ENCODE peak calls at places on chromosomes 11 and 22, in five cellular contexts. C is HepG2, G is thoracic aorta, T is right lobe of liver, N is Karpas-422. P is an unnamed sample.
A peak's percentile ranks its signal among the peaks of the same experiment; 100 is the strongest.

GRCh38 chr22:29798801-29799200 is 31.6 kb downstream of the UQCR10 start:
- DNase-seq in C (no peak), N (no peak), T (peak; percentile 90), G (no peak), P (no peak)

GRCh38 chr22:49081261-49081666 is 746.4 kb downstream of the BRD1 start:
- DNase-seq in T (no peak), G (no peak), C (no peak), N (no peak), P (no peak)

GRCh38 chr11:11841605-11842425 is at the start of gene USP47:
- DNase-seq in N (peak; percentile 94), G (peak; percentile 73), T (peak; percentile 92), C (peak; percentile 74), P (peak; percentile 86)

GRCh38 chr11:124859171-124859570 is 6.1 kb upstream of the ROBO3 start:
- DNase-seq in T (no peak), N (no peak), C (no peak), G (no peak), P (no peak)

GRCh38 chr11:35635933-35636332 is 17.7 kb downstream of the FJX1 start:
- DNase-seq in T (no peak), N (no peak), C (no peak), G (no peak), P (no peak)

GRCh38 chr22:32083814-32084213 is 40.8 kb downstream of the SLC5A1 start:
- DNase-seq in N (no peak), G (no peak), C (no peak), T (no peak), P (peak; percentile 58)

GRCh38 chr11:72673284-72673942 is 809 bp downstream of the PDE2A start:
- DNase-seq in G (no peak), N (no peak), T (no peak), C (no peak), P (no peak)

GRCh38 chr11:79396674-79397073 is 44.2 kb downstream of the TENM4 start:
- DNase-seq in T (no peak), N (no peak), G (no peak), C (no peak), P (no peak)

GRCh38 chr22:17921871-17922821 is 102.2 kb downstream of the MICAL3 start:
- DNase-seq in N (peak; percentile 55), T (peak; percentile 79), G (no peak), C (peak; percentile 45), P (peak; percentile 46)

GRCh38 chr11:20131744-20132666 is 28.3 kb downstream of the DBX1 start:
- DNase-seq in G (no peak), T (peak; percentile 57), C (peak; percentile 35), N (peak; percentile 71), P (peak; percentile 57)

GRCh38 chr11:125211191-125211953 is 46.8 kb downstream of the PKNOX2 start:
- DNase-seq in C (no peak), G (no peak), T (no peak), N (no peak), P (no peak)

GRCh38 chr11:46977940-46978595 is 41.5 kb downstream of the CSTPP1 start:
- DNase-seq in T (no peak), N (no peak), G (no peak), C (peak; percentile 64), P (no peak)

DNA sequence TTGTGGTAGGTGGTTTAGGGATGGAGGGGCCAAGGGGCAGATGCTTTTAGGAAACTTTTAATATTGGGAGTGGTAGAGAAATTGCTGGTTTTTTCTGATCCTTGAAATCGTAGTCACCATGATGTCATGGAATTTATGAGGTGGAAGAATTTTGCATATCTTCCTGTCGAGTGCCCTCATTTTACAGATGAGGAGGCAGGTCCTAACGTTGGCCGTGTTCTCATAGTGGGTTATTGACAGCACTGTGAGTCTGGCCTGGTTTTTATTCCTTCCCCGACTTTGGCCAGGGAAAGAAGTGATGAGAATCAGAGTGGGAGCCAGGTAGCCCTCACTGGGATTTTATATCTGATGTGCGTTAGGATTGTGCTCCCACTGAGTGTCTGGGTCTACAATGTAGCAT is 8.8 kb upstream of the PACS1 start:
- DNase-seq in G (no peak), C (no peak), T (no peak), N (no peak), P (no peak)
- H3K36me3 ChIP-seq in G (peaks cover 73% of the 10 kb centered on the region), C (peaks cover 36% of the 10 kb centered on the region), T (peaks cover 38% of the 10 kb centered on the region), N (peaks cover 73% of the 10 kb centered on the region), P (peaks cover 42% of the 10 kb centered on the region)

DNA sequence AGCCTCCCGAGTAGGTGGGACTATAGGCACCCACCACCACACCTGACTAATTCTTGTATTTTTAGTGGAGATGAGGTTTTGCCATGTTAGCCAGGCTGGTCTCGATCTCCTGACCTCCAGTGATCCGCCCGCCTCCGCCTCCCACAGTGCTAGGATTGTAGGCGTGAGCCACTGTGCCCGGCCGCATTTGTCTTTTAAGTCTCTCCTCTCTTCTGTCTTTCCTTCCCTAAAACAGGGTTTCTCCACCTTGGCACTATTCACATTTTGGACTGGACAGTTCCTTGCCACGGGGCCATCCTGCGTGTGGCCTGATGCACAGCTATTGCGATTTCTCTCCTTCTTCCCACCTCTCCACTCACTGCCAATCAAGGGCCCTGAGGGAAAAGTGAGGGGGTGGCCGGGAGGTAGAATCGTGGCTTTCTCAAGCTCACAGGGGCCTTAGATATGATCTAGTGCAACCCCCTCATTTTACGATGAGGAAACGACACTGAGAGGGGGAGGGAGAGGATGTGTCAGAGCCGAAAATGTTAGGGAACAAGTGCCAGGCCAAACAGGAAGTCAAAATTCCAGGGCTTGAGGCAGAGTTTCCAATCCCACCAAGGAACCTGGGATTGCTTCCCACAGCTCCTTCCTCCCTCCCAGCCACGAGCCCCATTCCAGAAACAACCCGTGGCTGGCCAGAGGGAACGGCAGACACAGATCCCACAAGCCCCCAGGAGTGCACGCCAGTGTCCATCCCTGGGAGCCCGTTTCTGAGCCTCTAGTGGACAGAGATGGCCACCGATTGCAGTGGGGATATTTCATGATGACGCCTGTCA is 21.2 kb downstream of the SCGB1A1 start:
- DNase-seq in T (no peak), G (peak; percentile 35), C (no peak), N (no peak), P (no peak)
- H3K4me3 ChIP-seq in T (no peak overlapping the region), G (peak overlapping the region; percentile 53), C (no peak overlapping the region), N (no peak overlapping the region), P (no peak overlapping the region)

GRCh38 chr22:42764895-42765363 is 44.3 kb upstream of the A4GALT start:
- DNase-seq in C (no peak), T (no peak), G (no peak), N (no peak), P (no peak)
- H3K36me3 ChIP-seq in C (no peaks in the 10 kb centered on the region), T (no peaks in the 10 kb centered on the region), G (no peaks in the 10 kb centered on the region), N (no peaks in the 10 kb centered on the region), P (no peaks in the 10 kb centered on the region)

GRCh38 chr22:22823126-22823804 is 64.4 kb upstream of the IGLL5 start:
- DNase-seq in T (no peak), N (peak; percentile 78), G (no peak), C (no peak), P (no peak)

GRCh38 chr22:22820626-22821025 is 67.0 kb upstream of the IGLL5 start:
- DNase-seq in T (no peak), N (no peak), C (no peak), G (no peak), P (peak; percentile 39)

GRCh38 chr22:22820076-22820475 is 67.5 kb upstream of the IGLL5 start:
- DNase-seq in G (no peak), C (no peak), T (no peak), N (no peak), P (no peak)

GRCh38 chr22:22821340-22821739 is 66.3 kb upstream of the IGLL5 start:
- DNase-seq in C (no peak), N (no peak), G (no peak), T (no peak), P (no peak)

GRCh38 chr22:22822106-22822505 is 65.5 kb upstream of the IGLL5 start:
- DNase-seq in N (no peak), T (no peak), C (no peak), G (no peak), P (no peak)
- H3K4me3 ChIP-seq in N (peak overlapping the region; percentile 15), T (no peak overlapping the region), C (no peak overlapping the region), G (no peak overlapping the region), P (no peak overlapping the region)

P was measured in small intestine.